ENCODE peak calls at places on chromosomes 4 and X, in four cellular contexts. B is body of pancreas, Y is HCT116, V is PC-3. I is an unnamed sample.

GRCh38 chrX:54785901-54786300 is 12.2 kb downstream of the ITIH6 start:
- DNase-seq in V (peak; percentile 7), Y (no peak), B (peak; percentile 38), I (peak; percentile 43)

GRCh38 chrX:66731398-66731797 is 92.5 kb upstream of the EDA2R start:
- DNase-seq in B (no peak), V (peak; percentile 34), Y (no peak), I (peak; percentile 40)

GRCh38 chr4:110654254-110654635 is 31.4 kb upstream of the PITX2 start:
- DNase-seq in Y (no peak), V (no peak), B (no peak), I (no peak)

GRCh38 chrX:5233830-5234229 is 994.8 kb downstream of the NLGN4X start:
- DNase-seq in B (no peak), Y (no peak), V (no peak), I (no peak)

GRCh38 chr4:172680701-172681100 is 487.9 kb upstream of the GALNT7 start:
- DNase-seq in V (no peak), Y (no peak), B (no peak), I (no peak)

GRCh38 chr4:101019941-101020401 is 327.4 kb downstream of the PPP3CA start:
- DNase-seq in B (no peak), V (peak; percentile 70), Y (peak; percentile 90), I (peak; percentile 64)

GRCh38 chrX:11412715-11413623 is 119.8 kb downstream of the AMELX start:
- DNase-seq in B (no peak), Y (no peak), V (no peak), I (no peak)

GRCh38 chr4:169810325-169811323 is 52.9 kb upstream of the HPF1 start:
- DNase-seq in Y (peak; percentile 84), B (peak; percentile 38), V (peak; percentile 81), I (peak; percentile 73)

GRCh38 chrX:39816871-39817731 is 280.7 kb downstream of the BCOR start:
- DNase-seq in V (no peak), Y (no peak), B (no peak), I (no peak)

GRCh38 chr4:48141048-48141447 is 7.0 kb upstream of the TXK start:
- DNase-seq in V (peak; percentile 66), Y (no peak), B (no peak), I (peak; percentile 47)

GRCh38 chr4:161658658-161659057 is 505.1 kb downstream of the FSTL5 start:
- DNase-seq in V (no peak), Y (no peak), B (no peak), I (no peak)

GRCh38 chr4:92129408-92129994 is 174.3 kb upstream of the GRID2 start:
- DNase-seq in Y (no peak), B (no peak), V (no peak), I (no peak)

GRCh38 chrX:70268034-70268433 is at the start of gene ARR3:
- DNase-seq in Y (no peak), V (no peak), B (no peak), I (no peak)

GRCh38 chrX:136476501-136476900 is 11.2 kb upstream of the BRS3 start:
- DNase-seq in V (no peak), B (no peak), Y (no peak), I (no peak)

GRCh38 chrX:129653985-129654651 is 638 bp downstream of the APLN start:
- DNase-seq in Y (no peak), B (peak; percentile 43), V (peak; percentile 35), I (peak; percentile 16)

GRCh38 chrX:125786306-125786705 is 379.8 kb downstream of the DCAF12L2 start:
- DNase-seq in B (no peak), Y (no peak), V (peak; percentile 4), I (no peak)

GRCh38 chrX:107726809-107727534 is 48.6 kb downstream of the TSC22D3 start:
- DNase-seq in B (peak; percentile 41), V (peak; percentile 26), Y (no peak), I (no peak)

GRCh38 chrX:13307041-13307440 is 12.8 kb downstream of the ATXN3L start:
- DNase-seq in V (no peak), Y (no peak), B (no peak), I (no peak)

GRCh38 chr4:7124643-7125442 is 57.0 kb upstream of the GRPEL1 start:
- DNase-seq in V (peak; percentile 84), B (peak; percentile 60), Y (no peak), I (no peak)

GRCh38 chr4:122224348-122224747 is 72.2 kb downstream of the BLTP1 start:
- DNase-seq in B (peak; percentile 8), V (peak; percentile 34), Y (no peak), I (peak; percentile 10)

GRCh38 chr4:186015212-186015817 is 53.6 kb upstream of the TLR3 start:
- DNase-seq in B (peak; percentile 17), Y (no peak), V (peak; percentile 7), I (no peak)

GRCh38 chrX:108437789-108438623 is at the start of gene COL4A6:
- DNase-seq in V (no peak), Y (no peak), B (peak; percentile 20), I (no peak)

GRCh38 chrX:131704136-131704695 is 160.3 kb downstream of the OR13H1 start:
- DNase-seq in V (peak; percentile 37), Y (no peak), B (peak; percentile 95), I (peak; percentile 34)

GRCh38 chr4:143382539-143382938 is 45.9 kb downstream of the GAB1 start:
- DNase-seq in V (no peak), Y (no peak), B (no peak), I (no peak)

GRCh38 chrX:31545726-31546125 is 473.9 kb upstream of the FTHL17 start:
- DNase-seq in V (no peak), Y (no peak), B (no peak), I (no peak)

GRCh38 chr4:40710484-40711269 is 39.1 kb upstream of the NSUN7 start:
- DNase-seq in Y (no peak), V (no peak), B (no peak), I (no peak)
- H3K4me3 ChIP-seq in Y (no peak overlapping the region), V (no peak overlapping the region), B (no peak overlapping the region), I (no peak overlapping the region)

DNA sequence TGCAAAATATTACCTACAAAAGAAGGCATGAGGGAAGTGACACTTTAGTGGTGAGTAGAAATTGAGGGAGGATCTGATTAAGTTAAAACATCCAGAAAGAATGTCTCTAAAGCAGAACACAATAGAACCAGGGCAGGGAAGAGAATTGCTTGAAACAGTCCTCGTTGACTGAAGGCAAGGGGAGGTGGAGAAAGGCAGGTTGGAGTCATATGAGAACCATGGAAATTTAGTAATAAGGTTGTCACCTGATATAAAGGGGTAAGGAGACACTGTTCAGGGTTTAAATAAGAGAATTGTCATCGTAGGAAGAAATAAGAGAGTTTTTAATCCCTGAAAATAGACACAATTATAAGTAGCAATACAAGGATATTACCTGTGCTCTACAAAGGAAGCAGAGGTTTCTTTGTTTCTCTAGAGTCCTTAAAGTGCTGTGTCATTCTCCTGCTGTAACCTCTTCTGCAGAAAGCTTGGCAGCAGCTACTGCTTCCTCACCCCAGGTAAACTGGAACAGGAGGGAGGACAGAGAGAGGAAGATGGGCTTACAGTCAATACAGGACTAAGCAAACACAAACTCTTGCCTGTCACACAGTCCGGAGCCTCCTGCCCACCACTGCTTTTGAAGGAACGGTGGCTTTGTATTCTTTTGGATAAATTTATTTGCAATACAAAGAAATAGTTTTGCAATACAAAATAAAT is 258.4 kb downstream of the PPARGC1A start:
- DNase-seq in B (no peak), V (no peak), Y (no peak), I (no peak)
- H3K4me3 ChIP-seq in B (no peak overlapping the region), V (no peak overlapping the region), Y (no peak overlapping the region), I (no peak overlapping the region)

DNA sequence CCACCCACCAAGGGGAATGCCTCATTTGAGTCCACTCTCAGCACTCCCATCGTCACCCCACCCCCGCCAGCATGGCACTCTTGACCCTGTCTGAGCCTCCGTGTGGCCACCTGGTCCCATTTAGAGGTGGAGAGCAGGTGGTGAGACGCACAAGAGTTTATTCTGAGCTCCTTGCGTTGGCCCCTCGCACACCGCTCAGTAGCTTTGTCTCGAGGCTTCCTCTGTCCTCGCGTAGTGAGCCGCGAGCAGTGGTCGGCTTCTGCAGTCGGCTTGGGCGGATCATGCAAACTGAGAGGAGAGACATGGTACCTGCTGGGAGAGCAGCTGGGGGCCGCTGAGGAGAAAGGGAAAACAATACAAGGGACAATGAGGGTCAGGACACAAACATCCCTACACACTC is 48.4 kb upstream of the ZNF157 start:
- DNase-seq in V (no peak), Y (no peak), B (no peak), I (no peak)
- H3K4me3 ChIP-seq in V (no peak overlapping the region), Y (no peak overlapping the region), B (no peak overlapping the region), I (no peak overlapping the region)

DNA sequence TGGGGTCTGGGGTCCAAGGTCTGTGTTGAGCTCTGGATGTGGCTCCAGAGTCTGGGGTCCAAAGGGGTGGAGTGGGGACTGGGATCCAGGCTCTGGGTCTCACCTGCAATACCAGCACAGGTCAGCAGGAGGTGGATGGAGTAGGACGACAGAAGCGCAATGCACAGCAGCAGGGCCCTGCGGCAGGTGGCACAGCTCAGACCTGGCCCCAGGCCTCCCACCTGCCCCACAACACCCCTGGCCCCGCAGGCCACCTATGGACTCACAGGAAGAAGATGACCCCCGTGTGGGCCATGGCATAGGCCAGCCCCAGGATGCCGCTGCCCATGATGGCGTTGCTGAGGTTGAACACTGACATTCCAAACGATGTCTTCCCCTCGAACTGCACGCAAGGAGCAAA is 3.4 kb downstream of the SLC38A5 start:
- DNase-seq in B (peak; percentile 70), V (no peak), Y (no peak), I (peak; percentile 32)
- H3K4me3 ChIP-seq in B (peak overlapping the region; percentile 32), V (no peak overlapping the region), Y (no peak overlapping the region), I (peak overlapping the region; percentile 85)

GRCh38 chrX:18401848-18402213 is 23.6 kb upstream of the CDKL5 start:
- DNase-seq in B (no peak), Y (no peak), V (no peak), I (no peak)
- H3K4me3 ChIP-seq in B (no peak overlapping the region), Y (no peak overlapping the region), V (no peak overlapping the region), I (no peak overlapping the region)

I was measured in GM12865.